ENCODE peak calls at places on chromosomes 5 and 9, in six cellular contexts. U is A549; Z is colonic mucosa; T is CD8-positive, alpha-beta T cell; M is mesothelial cell of epicardium; E is neural progenitor cell. J is an unnamed sample.

GRCh38 chr5:39650234-39650816 is 225.5 kb upstream of the DAB2 start:
- DNase-seq in U (no peak), Z (no peak), T (no peak), M (no peak), E (no peak), J (no peak)

GRCh38 chr5:151434570-151435237 is 12.7 kb upstream of the SLC36A1 start:
- DNase-seq in U (no peak), Z (no peak), T (no peak), M (no peak), E (no peak), J (no peak)

GRCh38 chr5:58450811-58451629 is 8.9 kb downstream of the PLK2 start:
- DNase-seq in U (no peak), Z (no peak), T (no peak), M (no peak), E (no peak), J (no peak)

GRCh38 chr5:43104102-43104501 is 16.6 kb upstream of the ZNF131 start:
- DNase-seq in U (no peak), Z (no peak), T (no peak), M (no peak), E (no peak), J (no peak)

GRCh38 chr9:95511232-95511951 is 5.4 kb downstream of the PTCH1 start:
- DNase-seq in U (peak), Z (peak), T (peak), M (no peak), E (peak), J (no peak)

GRCh38 chr9:89660286-89660685 is 55.5 kb downstream of the GADD45G start:
- DNase-seq in U (no peak), Z (no peak), T (no peak), M (no peak), E (no peak), J (no peak)

GRCh38 chr5:13934125-13934524 is 10.4 kb downstream of the DNAH5 start:
- DNase-seq in U (no peak), Z (no peak), T (no peak), M (no peak), E (no peak), J (no peak)

GRCh38 chr9:130450344-130451003 is 5.7 kb downstream of the ASS1 start:
- DNase-seq in U (no peak), Z (peak), T (no peak), M (no peak), E (no peak), J (no peak)

GRCh38 chr9:134433101-134433500 is 106.8 kb downstream of the RXRA start:
- DNase-seq in U (no peak), Z (no peak), T (no peak), M (no peak), E (no peak), J (peak)

GRCh38 chr9:14061921-14062320 is 252.0 kb downstream of the NFIB start:
- DNase-seq in U (no peak), Z (no peak), T (no peak), M (no peak), E (no peak), J (no peak)

GRCh38 chr5:145854651-145855258 is 18.1 kb downstream of the GRXCR2 start:
- DNase-seq in U (peak), Z (peak), T (no peak), M (no peak), E (no peak), J (no peak)

GRCh38 chr5:73201547-73202513 is 28.8 kb downstream of the TMEM174 start:
- DNase-seq in U (peak), Z (peak), T (peak), M (peak), E (peak), J (peak)

DNA sequence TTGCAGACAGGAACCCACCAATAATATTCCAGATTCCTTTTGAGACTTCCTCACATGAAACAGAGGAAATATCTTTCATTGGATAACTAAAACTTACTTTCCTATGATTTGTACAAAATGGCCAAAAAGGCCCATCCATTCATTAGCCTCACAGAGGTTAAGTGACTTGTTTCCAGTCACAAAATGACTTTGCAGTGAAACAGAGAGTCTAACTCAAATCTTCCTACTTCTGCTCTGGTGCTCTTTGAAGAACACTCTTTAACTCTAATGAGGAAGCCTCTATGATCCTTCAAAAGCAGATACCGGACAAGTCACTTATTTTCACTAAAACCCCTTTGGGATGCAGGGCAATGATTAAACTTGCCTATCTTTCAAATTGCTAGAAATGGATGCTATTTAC is 16.4 kb upstream of the MEF2C start:
- DNase-seq in U (no peak), Z (no peak), T (no peak), M (no peak), E (no peak), J (no peak)
- TF ChIP-seq CTCF in U (no peak), Z (no peak), T (no peak), M (no peak), E (no peak), J (no peak)

GRCh38 chr5:154403776-154404387 is 41.9 kb upstream of the SAP30L start:
- DNase-seq in U (no peak), Z (no peak), T (no peak), M (no peak), E (peak), J (no peak)
- TF ChIP-seq CTCF in U (no peak), Z (no peak), T (no peak), M (no peak), E (no peak), J (no peak)

GRCh38 chr5:143700994-143701393 is 111.0 kb upstream of the HMHB1 start:
- DNase-seq in U (no peak), Z (no peak), T (no peak), M (no peak), E (no peak), J (no peak)
- TF ChIP-seq CTCF in U (peak), Z (no peak), T (no peak), M (no peak), E (no peak), J (no peak)

GRCh38 chr5:176574297-176574591 is 25.1 kb downstream of the CDHR2 start:
- DNase-seq in U (no peak), Z (no peak), T (no peak), M (no peak), E (no peak), J (no peak)
- TF ChIP-seq CTCF in U (no peak), Z (no peak), T (no peak), M (peak), E (no peak), J (no peak)

GRCh38 chr5:175778951-175779475 is 92.4 kb upstream of the CPLX2 start:
- DNase-seq in U (peak), Z (no peak), T (peak), M (no peak), E (no peak), J (no peak)

GRCh38 chr5:175772747-175773533 is 98.4 kb upstream of the CPLX2 start:
- DNase-seq in U (no peak), Z (no peak), T (no peak), M (no peak), E (peak), J (no peak)

GRCh38 chr5:175773534-175774070 is 97.8 kb upstream of the CPLX2 start:
- DNase-seq in U (no peak), Z (no peak), T (no peak), M (no peak), E (no peak), J (no peak)

GRCh38 chr5:175775416-175775815 is 96.0 kb upstream of the CPLX2 start:
- DNase-seq in U (no peak), Z (no peak), T (no peak), M (no peak), E (no peak), J (no peak)
- TF ChIP-seq CTCF in U (no peak), Z (no peak), T (no peak), M (no peak), E (no peak), J (no peak)

GRCh38 chr9:98406469-98406868 is 151.0 kb upstream of the TBC1D2 start:
- DNase-seq in U (no peak), Z (no peak), T (no peak), M (no peak), E (no peak), J (no peak)

GRCh38 chr9:98415782-98416181 is 160.3 kb upstream of the TBC1D2 start:
- DNase-seq in U (no peak), Z (no peak), T (no peak), M (no peak), E (no peak), J (no peak)

GRCh38 chr9:98409637-98410173 is 154.3 kb upstream of the TBC1D2 start:
- DNase-seq in U (no peak), Z (no peak), T (no peak), M (no peak), E (no peak), J (no peak)

GRCh38 chr9:98411981-98412561 is 156.6 kb upstream of the TBC1D2 start:
- DNase-seq in U (no peak), Z (no peak), T (no peak), M (no peak), E (no peak), J (no peak)

DNA sequence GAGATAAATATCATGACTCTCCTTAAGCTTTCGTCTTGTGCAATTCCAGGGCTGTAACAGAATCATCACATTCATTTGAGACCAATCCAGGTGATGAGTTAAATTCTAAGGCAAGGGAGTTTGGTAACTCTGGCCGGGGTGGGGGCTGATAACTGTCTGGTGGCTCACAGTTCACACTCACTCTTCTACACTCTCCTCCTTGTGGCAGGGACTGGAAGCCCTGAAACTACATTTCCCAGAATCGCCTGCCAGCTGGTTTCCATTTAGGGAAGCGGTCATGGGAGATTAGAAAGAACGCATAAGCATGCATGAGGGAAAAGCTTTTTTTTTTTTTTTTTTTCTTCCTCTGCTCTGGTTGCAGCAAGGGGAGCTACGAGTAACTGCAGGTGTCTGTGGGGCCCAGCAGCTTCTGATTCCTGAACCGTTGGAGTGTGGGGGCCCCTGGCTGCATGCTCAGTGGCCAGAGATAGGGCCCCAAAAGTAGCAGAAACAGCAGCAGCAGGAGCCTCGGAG is 154.8 kb upstream of the TBC1D2 start:
- DNase-seq in U (no peak), Z (no peak), T (no peak), M (peak), E (peak), J (no peak)
- TF ChIP-seq CTCF in U (no peak), Z (no peak), T (no peak), M (no peak), E (no peak), J (no peak)

GRCh38 chr5:82494942-82495341 is 216.8 kb upstream of the RPS23 start:
- DNase-seq in U (no peak), Z (no peak), T (no peak), M (no peak), E (no peak), J (no peak)
- TF ChIP-seq CTCF in U (no peak), Z (no peak), T (no peak), M (no peak), E (peak), J (no peak)

J was measured in omental fat pad.